ENCODE peak calls at places on chromosomes 2 and 18, in six cellular contexts. R, S, A, Q, H and M are unnamed samples.

GRCh38 chr18:46156124-46156745 is 52.0 kb downstream of the HAUS1 start:
- DNase-seq in R (no peak), S (no peak), A (no peak), Q (no peak), H (no peak), M (no peak)

GRCh38 chr2:233791883-233792329 is 13.8 kb downstream of the MROH2A start:
- DNase-seq in R (no peak), S (no peak), A (no peak), Q (no peak), H (no peak), M (no peak)

GRCh38 chr2:120224256-120224655 is 1.1 kb upstream of the TMEM185B start:
- DNase-seq in R (no peak), S (no peak), A (no peak), Q (no peak), H (peak), M (no peak)

GRCh38 chr18:30889582-30890301 is 152.8 kb downstream of the DSC3 start:
- DNase-seq in R (no peak), S (peak), A (no peak), Q (peak), H (no peak), M (no peak)

GRCh38 chr2:204491528-204491927 is 53.7 kb upstream of the PARD3B start:
- DNase-seq in R (no peak), S (no peak), A (no peak), Q (peak), H (no peak), M (peak)

GRCh38 chr2:120254178-120254577 is 1.5 kb downstream of the RALB start:
- DNase-seq in R (no peak), S (no peak), A (no peak), Q (no peak), H (no peak), M (no peak)

GRCh38 chr18:25253136-25253535 is 98.8 kb downstream of the ZNF521 start:
- DNase-seq in R (no peak), S (no peak), A (no peak), Q (no peak), H (no peak), M (peak)

GRCh38 chr2:85678794-85679672 is 11.0 kb upstream of the SFTPB start:
- DNase-seq in R (peak), S (peak), A (peak), Q (peak), H (peak), M (peak)

GRCh38 chr2:236088368-236089057 is 79.7 kb downstream of the GBX2 start:
- DNase-seq in R (no peak), S (no peak), A (no peak), Q (no peak), H (no peak), M (no peak)

GRCh38 chr2:10626837-10627236 is 62.9 kb downstream of the NOL10 start:
- DNase-seq in R (no peak), S (no peak), A (no peak), Q (no peak), H (no peak), M (no peak)

GRCh38 chr2:226657340-226658053 is 142.1 kb downstream of the IRS1 start:
- DNase-seq in R (no peak), S (no peak), A (no peak), Q (no peak), H (no peak), M (no peak)

GRCh38 chr2:226655871-226656270 is 143.7 kb downstream of the IRS1 start:
- DNase-seq in R (no peak), S (no peak), A (no peak), Q (peak), H (no peak), M (peak)

GRCh38 chr2:226659416-226659815 is 140.2 kb downstream of the IRS1 start:
- DNase-seq in R (no peak), S (no peak), A (no peak), Q (no peak), H (no peak), M (no peak)

GRCh38 chr2:226658555-226658954 is 141.1 kb downstream of the IRS1 start:
- DNase-seq in R (no peak), S (no peak), A (no peak), Q (peak), H (no peak), M (no peak)

GRCh38 chr2:226656367-226656766 is 143.3 kb downstream of the IRS1 start:
- DNase-seq in R (no peak), S (no peak), A (no peak), Q (peak), H (no peak), M (peak)
- TF ChIP-seq CTCF in R (no peak), S (no peak), A (no peak), Q (no peak), H (no peak), M (no peak)

GRCh38 chr2:106160786-106161261 is 33.3 kb downstream of the UXS1 start:
- DNase-seq in R (no peak), S (peak), A (peak), Q (no peak), H (no peak), M (no peak)
- H3K4me3 ChIP-seq in R (no peak), S (no peak), A (peak), Q (no peak), H (peak), M (no peak)

GRCh38 chr2:201707753-201708152 is 9.3 kb upstream of the MPP4 start:
- DNase-seq in R (no peak), S (no peak), A (no peak), Q (peak), H (no peak), M (peak)
- TF ChIP-seq CTCF in R (no peak), S (peak), A (no peak), Q (peak), H (no peak), M (peak)

GRCh38 chr2:237884681-237885080 is 25.3 kb downstream of the RAMP1 start:
- DNase-seq in R (no peak), S (no peak), A (no peak), Q (no peak), H (no peak), M (no peak)
- H3K4me3 ChIP-seq in R (no peak), S (no peak), A (no peak), Q (no peak), H (no peak), M (no peak)

GRCh38 chr18:74459877-74460276 is 2.8 kb upstream of the DIPK1C start:
- DNase-seq in R (no peak), S (no peak), A (no peak), Q (no peak), H (no peak), M (no peak)
- TF ChIP-seq CTCF in R (no peak), S (no peak), A (no peak), Q (peak), H (peak), M (peak)

GRCh38 chr2:152696476-152696875 is 20.8 kb downstream of the PRPF40A start:
- DNase-seq in R (no peak), S (no peak), A (no peak), Q (no peak), H (no peak), M (peak)
- H3K4me3 ChIP-seq in R (no peak), S (no peak), A (no peak), Q (no peak), H (no peak), M (no peak)

GRCh38 chr2:30454571-30454970 is 7.5 kb downstream of the LCLAT1 start:
- DNase-seq in R (no peak), S (no peak), A (no peak), Q (no peak), H (no peak), M (peak)

GRCh38 chr2:30455339-30455738 is 8.3 kb downstream of the LCLAT1 start:
- DNase-seq in R (no peak), S (no peak), A (no peak), Q (no peak), H (no peak), M (peak)

GRCh38 chr2:30457316-30457715 is 10.3 kb downstream of the LCLAT1 start:
- DNase-seq in R (no peak), S (no peak), A (no peak), Q (no peak), H (no peak), M (no peak)

GRCh38 chr2:30456578-30456977 is 9.5 kb downstream of the LCLAT1 start:
- DNase-seq in R (no peak), S (no peak), A (no peak), Q (no peak), H (no peak), M (no peak)

DNA sequence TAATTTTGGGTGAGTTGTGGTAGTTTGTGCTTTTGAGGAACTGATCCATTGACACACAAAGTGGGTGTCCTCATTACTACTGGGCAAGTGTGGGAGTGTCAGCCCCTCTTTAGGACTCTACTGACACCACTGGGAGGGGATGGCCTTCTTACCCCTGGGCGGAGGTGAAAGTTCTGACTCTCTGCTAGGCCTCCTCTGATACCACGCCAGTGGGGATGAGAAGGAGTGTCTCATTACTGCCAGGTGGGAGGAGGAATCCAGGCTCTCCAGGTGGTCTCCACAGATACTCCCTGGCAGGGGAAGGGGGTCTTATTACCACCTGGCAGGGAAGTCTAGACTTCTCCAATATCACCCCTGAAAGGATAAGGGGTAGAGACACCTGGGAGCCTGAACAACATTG is 9.1 kb downstream of the LCLAT1 start:
- DNase-seq in R (no peak), S (no peak), A (no peak), Q (no peak), H (no peak), M (no peak)
- TF ChIP-seq CTCF in R (no peak), S (no peak), A (no peak), Q (no peak), H (no peak), M (no peak)

DNA sequence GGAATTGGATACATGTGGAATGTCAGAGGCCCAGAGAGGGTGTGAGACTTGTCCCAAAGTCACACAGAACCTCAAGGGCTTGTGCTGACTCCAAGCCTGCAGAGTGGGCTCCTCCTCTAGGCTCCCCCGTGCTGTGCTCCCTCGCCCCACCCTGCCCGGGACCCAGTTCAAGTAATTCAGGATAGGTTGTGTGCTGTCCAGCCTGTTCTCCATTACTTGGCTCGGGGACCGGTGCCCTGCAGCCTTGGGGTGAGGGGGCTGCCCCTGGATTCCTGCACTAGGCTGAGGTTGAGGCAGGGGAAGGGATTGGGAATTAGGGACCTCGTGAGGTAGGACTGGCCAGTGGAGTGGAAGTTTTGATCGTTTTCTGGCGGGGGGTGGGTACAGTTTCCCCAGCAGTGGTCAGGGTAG is 2.8 kb downstream of the CTDSP1 start:
- DNase-seq in R (no peak), S (no peak), A (no peak), Q (no peak), H (no peak), M (no peak)
- H3K4me3 ChIP-seq in R (no peak), S (no peak), A (no peak), Q (no peak), H (peak), M (no peak)

DNA sequence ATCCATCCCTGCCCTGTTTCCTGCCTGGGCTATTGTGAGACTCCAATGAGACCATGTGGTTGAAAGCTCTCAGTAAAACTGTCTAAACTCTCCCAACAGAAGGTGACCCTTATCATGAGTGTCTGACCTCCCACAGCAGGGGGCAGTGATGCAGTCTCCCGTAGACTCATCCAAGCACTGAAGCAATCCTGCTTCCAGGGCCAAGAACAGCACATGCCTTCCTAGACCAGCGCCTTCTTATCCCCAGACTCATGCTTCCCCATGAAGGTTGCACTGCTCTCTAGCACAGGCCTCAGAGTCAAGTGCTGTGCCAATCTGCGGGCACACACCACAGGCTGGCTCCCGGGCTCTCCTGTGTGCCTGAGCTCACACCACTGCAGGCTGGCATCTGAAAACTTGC is 112.3 kb downstream of the TNS1 start:
- DNase-seq in R (no peak), S (no peak), A (no peak), Q (peak), H (peak), M (peak)
- TF ChIP-seq CTCF in R (no peak), S (no peak), A (no peak), Q (peak), H (peak), M (peak)

GRCh38 chr18:57466307-57466706 is 31.1 kb downstream of the ONECUT2 start:
- DNase-seq in R (no peak), S (no peak), A (no peak), Q (no peak), H (no peak), M (peak)
- H3K4me3 ChIP-seq in R (no peak), S (no peak), A (no peak), Q (no peak), H (no peak), M (no peak)